ENCODE peak calls at places on chromosome 3, in eight cellular contexts. D, P, W, Z, C, S, Q and O are unnamed samples.

GRCh38 chr3:168266335-168266734 is 170.6 kb upstream of the GOLIM4 start:
- DNase-seq in D (no peak), P (no peak), W (no peak), Z (no peak), C (no peak), S (no peak), Q (no peak), O (peak)

GRCh38 chr3:71987828-71988227 is 202.9 kb upstream of the PROK2 start:
- DNase-seq in D (no peak), P (no peak), W (no peak), Z (no peak), C (no peak), S (peak), Q (no peak), O (no peak)

GRCh38 chr3:106560451-106560966 is 691.7 kb upstream of the CBLB start:
- DNase-seq in D (no peak), P (no peak), W (no peak), Z (no peak), C (no peak), S (no peak), Q (no peak), O (no peak)

GRCh38 chr3:15860014-15860934 is 62.5 kb upstream of the ANKRD28 start:
- DNase-seq in D (peak), P (peak), W (peak), Z (peak), C (peak), S (peak), Q (peak), O (peak)

GRCh38 chr3:57048052-57048671 is 12.3 kb upstream of the SPATA12 start:
- DNase-seq in D (no peak), P (peak), W (no peak), Z (no peak), C (no peak), S (no peak), Q (no peak), O (no peak)

GRCh38 chr3:8500966-8501365 is 657 bp upstream of the LMCD1 start:
- DNase-seq in D (no peak), P (no peak), W (no peak), Z (no peak), C (no peak), S (no peak), Q (no peak), O (no peak)

GRCh38 chr3:114420072-114420471 is 126.2 kb downstream of the TIGIT start:
- DNase-seq in D (no peak), P (no peak), W (no peak), Z (no peak), C (no peak), S (no peak), Q (peak), O (no peak)

GRCh38 chr3:125110876-125111480 is 55.2 kb upstream of the HEG1 start:
- DNase-seq in D (no peak), P (no peak), W (no peak), Z (no peak), C (no peak), S (no peak), Q (no peak), O (no peak)

GRCh38 chr3:62688050-62688449 is 187.2 kb downstream of the CADPS start:
- DNase-seq in D (no peak), P (no peak), W (no peak), Z (no peak), C (no peak), S (no peak), Q (no peak), O (no peak)

GRCh38 chr3:182673336-182673735 is 120.0 kb upstream of the ATP11B start:
- DNase-seq in D (no peak), P (no peak), W (no peak), Z (no peak), C (no peak), S (no peak), Q (no peak), O (no peak)

GRCh38 chr3:31240013-31240412 is 292.7 kb upstream of the STT3B start:
- DNase-seq in D (no peak), P (no peak), W (no peak), Z (no peak), C (no peak), S (no peak), Q (no peak), O (no peak)

GRCh38 chr3:37892917-37893595 is 31.4 kb downstream of the CTDSPL start:
- DNase-seq in D (peak), P (peak), W (no peak), Z (no peak), C (no peak), S (no peak), Q (no peak), O (peak)

GRCh38 chr3:32831062-32831461 is 13.3 kb downstream of the TRIM71 start:
- DNase-seq in D (no peak), P (no peak), W (no peak), Z (no peak), C (no peak), S (no peak), Q (no peak), O (no peak)
- TF ChIP-seq POLR2AphosphoS5 in D (peak), P (no peak), W (no peak), Z (no peak), C (no peak), S (no peak), Q (no peak), O (no peak)

GRCh38 chr3:42159147-42159546 is 68.0 kb downstream of the TRAK1 start:
- DNase-seq in D (no peak), P (no peak), W (no peak), Z (no peak), C (no peak), S (no peak), Q (no peak), O (no peak)
- H3K4me3 ChIP-seq in D (peak), P (no peak), W (peak), Z (peak), C (peak), S (no peak), Q (peak), O (no peak)

GRCh38 chr3:25548836-25549235 is 115.9 kb downstream of the TOP2B start:
- DNase-seq in D (no peak), P (no peak), W (no peak), Z (no peak), C (no peak), S (no peak), Q (no peak), O (no peak)
- TF ChIP-seq CTCF in D (no peak), P (no peak), W (no peak), Z (no peak), C (no peak), S (no peak), Q (no peak), O (no peak)

DNA sequence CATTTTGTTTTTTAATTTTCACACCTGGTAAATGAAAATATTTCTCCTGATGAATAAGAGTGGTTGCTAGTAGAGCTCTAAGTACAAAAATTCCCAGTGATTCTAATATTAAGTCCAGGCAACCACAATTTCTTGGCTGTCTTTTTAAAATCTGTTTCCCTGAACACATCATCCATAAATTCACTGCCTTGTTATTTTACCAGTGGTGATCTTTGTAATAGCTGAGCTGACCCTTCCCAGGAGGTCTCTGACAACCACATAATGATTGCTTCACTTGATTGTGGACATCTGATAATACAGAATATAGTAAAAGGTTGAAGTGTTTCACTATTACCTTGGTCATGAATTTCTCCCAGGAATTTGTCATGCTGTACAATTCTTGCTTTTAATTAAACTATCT is 13.9 kb upstream of the TOP2B start:
- DNase-seq in D (no peak), P (no peak), W (no peak), Z (no peak), C (no peak), S (no peak), Q (no peak), O (no peak)
- TF ChIP-seq POLR2AphosphoS5 in D (no peak), P (no peak), W (no peak), Z (no peak), C (no peak), S (no peak), Q (no peak), O (no peak)

GRCh38 chr3:14212032-14212431 is 33.4 kb downstream of the LSM3 start:
- DNase-seq in D (no peak), P (no peak), W (no peak), Z (no peak), C (no peak), S (no peak), Q (no peak), O (no peak)

GRCh38 chr3:14213066-14213774 is 34.6 kb downstream of the LSM3 start:
- DNase-seq in D (no peak), P (no peak), W (no peak), Z (no peak), C (no peak), S (no peak), Q (no peak), O (no peak)

GRCh38 chr3:14214764-14215163 is 36.1 kb downstream of the LSM3 start:
- DNase-seq in D (no peak), P (no peak), W (no peak), Z (peak), C (no peak), S (no peak), Q (no peak), O (no peak)

GRCh38 chr3:14218355-14218754 is 39.7 kb downstream of the LSM3 start:
- DNase-seq in D (no peak), P (no peak), W (no peak), Z (no peak), C (no peak), S (no peak), Q (no peak), O (no peak)

GRCh38 chr3:14216257-14217048 is 37.8 kb downstream of the LSM3 start:
- DNase-seq in D (peak), P (peak), W (no peak), Z (no peak), C (no peak), S (no peak), Q (peak), O (no peak)
- H3K4me3 ChIP-seq in D (no peak), P (no peak), W (peak), Z (no peak), C (no peak), S (no peak), Q (peak), O (peak)

GRCh38 chr3:52813810-52814209 is 16.7 kb downstream of the ITIH4 start:
- DNase-seq in D (no peak), P (no peak), W (no peak), Z (no peak), C (no peak), S (no peak), Q (no peak), O (no peak)

GRCh38 chr3:52816654-52817053 is 13.8 kb downstream of the ITIH4 start:
- DNase-seq in D (no peak), P (no peak), W (no peak), Z (no peak), C (no peak), S (no peak), Q (no peak), O (no peak)

GRCh38 chr3:52819936-52820335 is 10.5 kb downstream of the ITIH4 start:
- DNase-seq in D (no peak), P (no peak), W (no peak), Z (no peak), C (no peak), S (no peak), Q (peak), O (no peak)

GRCh38 chr3:52817860-52818259 is 12.6 kb downstream of the ITIH4 start:
- DNase-seq in D (no peak), P (no peak), W (no peak), Z (no peak), C (no peak), S (no peak), Q (no peak), O (no peak)

GRCh38 chr3:52817221-52817620 is 13.3 kb downstream of the ITIH4 start:
- DNase-seq in D (no peak), P (no peak), W (no peak), Z (no peak), C (no peak), S (no peak), Q (no peak), O (no peak)
- TF ChIP-seq CTCF in D (no peak), P (no peak), W (no peak), Z (no peak), C (no peak), S (no peak), Q (no peak), O (no peak)

DNA sequence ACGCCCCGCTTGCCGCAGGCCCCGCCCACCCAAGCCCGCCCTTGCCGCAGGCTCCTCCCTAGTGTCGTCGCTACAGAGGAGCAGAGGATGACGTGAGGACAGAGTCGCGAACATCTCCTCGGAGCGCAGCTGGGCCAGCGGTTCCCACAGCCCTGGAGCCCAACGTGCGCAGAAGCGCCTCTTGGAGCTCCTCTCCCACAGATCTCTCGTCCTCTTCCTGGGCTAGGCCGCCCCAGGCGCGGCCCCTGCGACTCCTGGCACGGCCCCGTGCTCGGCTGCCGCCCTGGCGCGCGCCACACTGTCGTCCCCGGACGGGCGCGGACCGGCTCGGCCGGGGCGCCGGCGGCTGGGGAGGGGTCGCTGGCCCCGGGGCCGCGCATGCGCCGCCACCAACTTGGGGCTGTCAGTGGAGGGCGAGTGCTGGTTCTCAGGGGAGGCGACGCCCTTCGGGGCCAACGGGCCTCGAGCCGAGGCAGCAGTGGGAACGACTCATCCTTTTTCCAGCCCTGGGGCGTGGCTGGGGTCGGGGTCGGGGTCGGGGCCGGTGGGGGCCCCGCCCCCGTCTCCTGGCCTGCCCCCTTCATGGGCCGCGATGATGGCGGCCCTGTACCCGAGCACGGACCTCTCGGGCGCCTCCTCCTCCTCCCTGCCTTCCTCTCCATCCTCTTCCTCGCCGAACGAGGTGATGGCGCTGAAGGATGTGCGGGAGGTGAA is at the start of gene TRPC1:
- DNase-seq in D (peak), P (peak), W (peak), Z (peak), C (peak), S (no peak), Q (peak), O (peak)
- TF ChIP-seq POLR2AphosphoS5 in D (peak), P (peak), W (peak), Z (peak), C (peak), S (no peak), Q (peak), O (peak)

GRCh38 chr3:116443096-116443793 is 2.0 kb downstream of the LSAMP start:
- DNase-seq in D (no peak), P (no peak), W (no peak), Z (no peak), C (no peak), S (no peak), Q (peak), O (no peak)

GRCh38 chr3:116445291-116445841 is at the start of gene LSAMP:
- DNase-seq in D (no peak), P (no peak), W (no peak), Z (peak), C (no peak), S (no peak), Q (peak), O (peak)

GRCh38 chr3:116442331-116443021 is 2.8 kb downstream of the LSAMP start:
- DNase-seq in D (no peak), P (no peak), W (no peak), Z (no peak), C (no peak), S (no peak), Q (no peak), O (no peak)

GRCh38 chr3:116444819-116445290 is 432 bp downstream of the LSAMP start:
- DNase-seq in D (no peak), P (no peak), W (no peak), Z (no peak), C (no peak), S (no peak), Q (peak), O (no peak)

DNA sequence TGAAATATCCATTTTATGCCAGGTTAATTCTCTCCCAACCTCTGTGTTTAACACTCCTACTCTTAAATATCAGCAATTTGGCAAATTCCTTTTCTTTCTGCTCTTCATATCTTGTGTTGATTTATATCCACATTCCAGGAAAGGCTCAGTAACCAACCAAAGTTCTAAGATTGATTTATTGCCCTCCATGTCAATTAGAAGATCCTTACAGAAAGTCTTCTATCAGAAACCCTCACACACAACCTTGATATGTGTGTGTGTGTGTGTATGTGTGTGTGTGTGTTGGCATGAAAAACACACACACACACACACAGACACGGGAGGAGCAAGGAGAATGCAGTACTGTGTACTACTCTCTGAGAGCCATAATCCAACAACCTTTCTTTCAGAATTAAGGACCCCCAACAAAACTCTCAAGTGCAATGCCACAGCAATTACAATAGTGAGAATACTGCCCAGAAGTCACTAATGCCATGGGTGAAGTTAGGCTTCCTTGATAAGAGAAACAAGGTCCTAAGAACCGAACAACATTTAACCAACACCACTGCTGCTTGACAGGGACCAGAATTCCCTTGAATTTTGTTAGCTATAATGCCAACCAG is 1.1 kb downstream of the LSAMP start:
- DNase-seq in D (no peak), P (no peak), W (no peak), Z (no peak), C (no peak), S (no peak), Q (no peak), O (no peak)
- H3K4me3 ChIP-seq in D (no peak), P (no peak), W (peak), Z (peak), C (peak), S (no peak), Q (peak), O (peak)